ENCODE peak calls at places on chromosomes 4 and X, in seven cellular contexts. Z, L, J, V, H, A and C are unnamed samples.

GRCh38 chr4:48380583-48381167 is 39.3 kb downstream of the SLAIN2 start:
- DNase-seq in Z (no peak), L (no peak), J (no peak), V (no peak), H (no peak), A (no peak), C (no peak)

GRCh38 chr4:7322166-7322991 is 112.4 kb downstream of the PSAPL1 start:
- DNase-seq in Z (no peak), L (no peak), J (no peak), V (no peak), H (no peak), A (no peak), C (no peak)

GRCh38 chr4:80116516-80116915 is 43.5 kb upstream of the ANTXR2 start:
- DNase-seq in Z (no peak), L (no peak), J (no peak), V (no peak), H (no peak), A (no peak), C (no peak)

GRCh38 chrX:150648296-150648940 is 44.8 kb upstream of the MTMR1 start:
- DNase-seq in Z (no peak), L (no peak), J (no peak), V (no peak), H (no peak), A (no peak), C (no peak)

GRCh38 chr4:144754562-144755410 is 108.8 kb downstream of the HHIP start:
- DNase-seq in Z (no peak), L (no peak), J (peak), V (no peak), H (no peak), A (no peak), C (no peak)

GRCh38 chr4:163681208-163681821 is 186.8 kb downstream of the TMA16 start:
- DNase-seq in Z (no peak), L (peak), J (peak), V (no peak), H (no peak), A (no peak), C (no peak)

GRCh38 chr4:144318797-144319196 is 178.3 kb upstream of the GYPA start:
- DNase-seq in Z (no peak), L (no peak), J (peak), V (no peak), H (no peak), A (no peak), C (no peak)

GRCh38 chrX:15786930-15787329 is 3.4 kb upstream of the ZRSR2 start:
- DNase-seq in Z (no peak), L (no peak), J (no peak), V (no peak), H (no peak), A (no peak), C (no peak)

GRCh38 chr4:182877326-182877883 is 39.8 kb downstream of the DCTD start:
- DNase-seq in Z (no peak), L (peak), J (no peak), V (no peak), H (no peak), A (no peak), C (no peak)

GRCh38 chrX:97854071-97854470 is 970.4 kb downstream of the RPA4 start:
- DNase-seq in Z (no peak), L (no peak), J (no peak), V (no peak), H (no peak), A (no peak), C (no peak)

GRCh38 chrX:10656214-10656613 is 35.8 kb upstream of the MID1 start:
- DNase-seq in Z (no peak), L (no peak), J (no peak), V (no peak), H (no peak), A (no peak), C (no peak)

GRCh38 chr4:3070709-3071500 is 3.4 kb downstream of the HTT-AS start:
- DNase-seq in Z (no peak), L (no peak), J (no peak), V (no peak), H (no peak), A (no peak), C (no peak)

GRCh38 chrX:133568109-133568508 is 152.8 kb upstream of the GPC4 start:
- DNase-seq in Z (no peak), L (no peak), J (no peak), V (no peak), H (no peak), A (no peak), C (no peak)

GRCh38 chrX:129522184-129523059 is 868 bp downstream of the SMARCA1 start:
- DNase-seq in Z (peak), L (peak), J (peak), V (no peak), H (peak), A (peak), C (peak)

GRCh38 chrX:120262781-120263719 is 12.4 kb downstream of the ZBTB33 start:
- DNase-seq in Z (no peak), L (no peak), J (no peak), V (no peak), H (no peak), A (no peak), C (no peak)

GRCh38 chr4:41413670-41414069 is 124.3 kb upstream of the LIMCH1 start:
- DNase-seq in Z (no peak), L (no peak), J (no peak), V (no peak), H (no peak), A (no peak), C (no peak)

GRCh38 chr4:11814758-11815157 is 386.1 kb upstream of the HS3ST1 start:
- DNase-seq in Z (no peak), L (no peak), J (no peak), V (no peak), H (no peak), A (no peak), C (no peak)

GRCh38 chr4:143514432-143514831 is 930 bp downstream of the SMARCA5 start:
- DNase-seq in Z (peak), L (peak), J (peak), V (no peak), H (peak), A (peak), C (peak)

GRCh38 chrX:40444798-40445496 is 135.8 kb upstream of the ATP6AP2 start:
- DNase-seq in Z (no peak), L (no peak), J (no peak), V (no peak), H (no peak), A (no peak), C (no peak)

GRCh38 chr4:156169011-156169410 is 215.3 kb upstream of the CTSO start:
- DNase-seq in Z (no peak), L (peak), J (peak), V (no peak), H (no peak), A (no peak), C (no peak)

GRCh38 chrX:38627683-38628082 is 66.3 kb downstream of the TSPAN7 start:
- DNase-seq in Z (no peak), L (peak), J (peak), V (no peak), H (no peak), A (peak), C (no peak)

GRCh38 chrX:73577368-73577767 is 14.4 kb downstream of the CHIC1 start:
- DNase-seq in Z (no peak), L (no peak), J (peak), V (no peak), H (no peak), A (no peak), C (no peak)

GRCh38 chr4:77045490-77045889 is 30.3 kb downstream of the CCNI start:
- DNase-seq in Z (no peak), L (no peak), J (peak), V (no peak), H (no peak), A (no peak), C (no peak)

GRCh38 chrX:153708415-153708814 is 15.8 kb downstream of the BCAP31 start:
- DNase-seq in Z (peak), L (peak), J (peak), V (no peak), H (peak), A (peak), C (no peak)

GRCh38 chr4:98150092-98150761 is 7.0 kb upstream of the STPG2 start:
- DNase-seq in Z (no peak), L (no peak), J (no peak), V (no peak), H (no peak), A (no peak), C (no peak)

GRCh38 chr4:103091601-103092223 is 7.9 kb downstream of the BDH2 start:
- DNase-seq in Z (no peak), L (peak), J (peak), V (peak), H (no peak), A (peak), C (no peak)

GRCh38 chr4:152077582-152077981 is 316.8 kb upstream of the GATB start:
- DNase-seq in Z (no peak), L (no peak), J (no peak), V (no peak), H (no peak), A (no peak), C (no peak)

GRCh38 chr4:151092488-151092887 is 6.9 kb upstream of the RPS3A start:
- DNase-seq in Z (no peak), L (no peak), J (no peak), V (no peak), H (no peak), A (no peak), C (no peak)

GRCh38 chrX:124346064-124346876 is at the start of gene SH2D1A:
- DNase-seq in Z (no peak), L (no peak), J (no peak), V (no peak), H (peak), A (no peak), C (no peak)

GRCh38 chr4:145034727-145035211 is 63.2 kb downstream of the ANAPC10 start:
- DNase-seq in Z (no peak), L (no peak), J (no peak), V (no peak), H (no peak), A (no peak), C (no peak)

GRCh38 chr4:89707467-89707866 is 129.5 kb downstream of the SNCA start:
- DNase-seq in Z (no peak), L (no peak), J (no peak), V (no peak), H (no peak), A (no peak), C (no peak)

DNA sequence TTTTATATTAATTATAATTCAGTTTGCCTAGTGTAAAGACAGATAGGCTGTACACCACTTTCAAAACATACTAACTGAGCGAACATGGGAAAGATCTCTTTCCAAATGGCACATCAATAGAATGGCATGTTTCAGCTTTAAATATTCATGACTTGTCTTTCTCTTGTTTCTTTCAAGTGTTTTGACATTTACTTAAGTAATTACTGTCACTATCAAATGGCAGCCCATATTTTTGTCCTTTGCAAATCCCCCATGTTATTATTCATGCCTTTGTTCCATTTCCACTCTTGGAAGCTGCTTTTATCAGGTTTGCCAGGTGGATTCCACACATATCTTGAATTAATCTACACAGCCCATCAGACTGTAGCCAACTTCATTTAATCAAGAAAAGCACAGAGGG is 89.2 kb upstream of the GLRA2 start:
- DNase-seq in Z (no peak), L (no peak), J (no peak), V (no peak), H (no peak), A (no peak), C (no peak)
- TF ChIP-seq EP300 in Z (no peak), L (no peak), J (no peak), V (no peak), H (no peak), A (no peak), C (no peak)

DNA sequence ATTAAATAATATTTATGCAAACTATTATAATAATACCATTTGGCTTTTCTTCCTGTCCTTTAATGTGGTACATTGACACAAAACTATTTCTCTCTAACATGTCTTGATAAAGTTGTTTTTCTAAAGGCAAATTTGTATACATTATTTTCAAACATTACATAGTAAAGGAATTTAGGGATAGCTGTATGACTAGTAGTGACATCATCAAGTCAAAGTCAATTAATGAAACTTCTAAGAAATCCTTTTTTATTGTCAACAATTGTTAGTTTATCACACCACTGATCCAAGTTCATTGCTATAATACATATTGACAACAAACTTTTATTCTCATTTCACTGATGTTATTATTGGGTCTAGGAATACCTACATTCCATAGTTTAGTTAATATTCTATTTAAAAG is 68.4 kb downstream of the TBCK start:
- DNase-seq in Z (no peak), L (no peak), J (no peak), V (no peak), H (no peak), A (no peak), C (no peak)
- H3K27ac ChIP-seq in Z (no peak), L (no peak), J (no peak), V (no peak), H (no peak), A (no peak), C (no peak)

GRCh38 chr4:112358952-112359749 is 62.0 kb downstream of the ALPK1 start:
- DNase-seq in Z (no peak), L (no peak), J (no peak), V (no peak), H (peak), A (no peak), C (no peak)

GRCh38 chr4:112355662-112356061 is 58.5 kb downstream of the ALPK1 start:
- DNase-seq in Z (no peak), L (no peak), J (no peak), V (no peak), H (peak), A (no peak), C (no peak)

GRCh38 chr4:112357897-112358296 is 60.7 kb downstream of the ALPK1 start:
- DNase-seq in Z (no peak), L (no peak), J (no peak), V (no peak), H (peak), A (no peak), C (no peak)

GRCh38 chr4:112357453-112357852 is 60.3 kb downstream of the ALPK1 start:
- DNase-seq in Z (no peak), L (no peak), J (no peak), V (no peak), H (peak), A (no peak), C (no peak)

DNA sequence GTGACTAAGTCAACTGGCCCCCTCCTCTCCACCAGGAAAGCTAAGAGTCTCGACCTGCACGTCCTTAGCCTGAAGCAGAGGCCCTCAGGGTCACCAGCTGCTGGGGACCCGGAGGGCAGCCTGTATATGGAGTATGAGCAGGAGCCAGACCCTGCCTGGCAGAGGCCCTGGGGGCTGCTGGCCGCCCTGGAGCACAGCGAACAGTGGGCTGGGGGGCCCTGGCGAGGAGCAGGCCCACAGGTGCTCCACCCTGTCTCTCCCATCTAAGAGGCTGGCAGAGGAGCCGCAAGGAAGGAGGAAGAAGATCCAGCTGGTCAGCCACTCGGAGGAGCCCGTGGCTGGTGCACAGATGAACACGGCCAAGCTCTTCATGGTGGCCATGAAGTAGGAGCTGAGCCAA is 61.2 kb downstream of the ALPK1 start:
- DNase-seq in Z (no peak), L (no peak), J (no peak), V (no peak), H (peak), A (no peak), C (no peak)
- TF ChIP-seq EP300 in Z (no peak), L (no peak), J (no peak), V (no peak), H (no peak), A (no peak), C (no peak)

DNA sequence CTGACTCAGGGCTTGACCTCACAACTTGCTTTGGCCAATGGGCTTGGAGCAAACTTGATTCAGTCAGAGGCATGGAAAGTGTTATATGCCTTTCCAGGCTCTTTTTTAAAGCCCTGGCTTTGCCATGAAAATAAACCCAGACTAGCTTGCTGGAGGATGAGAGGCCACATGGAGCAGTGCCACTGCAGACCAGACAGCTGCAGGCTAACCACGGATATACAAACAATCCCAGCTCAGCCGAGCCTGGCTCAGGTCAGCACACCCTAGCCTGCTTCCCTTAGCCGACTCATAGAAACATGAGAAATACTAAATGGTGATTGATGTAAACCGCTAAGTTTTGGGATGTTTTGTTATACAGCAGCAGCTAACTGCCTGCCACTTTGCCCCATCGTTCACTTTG is 345.1 kb downstream of the ARHGAP10 start:
- DNase-seq in Z (no peak), L (no peak), J (no peak), V (no peak), H (no peak), A (no peak), C (no peak)
- H3K27ac ChIP-seq in Z (no peak), L (no peak), J (no peak), V (no peak), H (no peak), A (no peak), C (peak)

DNA sequence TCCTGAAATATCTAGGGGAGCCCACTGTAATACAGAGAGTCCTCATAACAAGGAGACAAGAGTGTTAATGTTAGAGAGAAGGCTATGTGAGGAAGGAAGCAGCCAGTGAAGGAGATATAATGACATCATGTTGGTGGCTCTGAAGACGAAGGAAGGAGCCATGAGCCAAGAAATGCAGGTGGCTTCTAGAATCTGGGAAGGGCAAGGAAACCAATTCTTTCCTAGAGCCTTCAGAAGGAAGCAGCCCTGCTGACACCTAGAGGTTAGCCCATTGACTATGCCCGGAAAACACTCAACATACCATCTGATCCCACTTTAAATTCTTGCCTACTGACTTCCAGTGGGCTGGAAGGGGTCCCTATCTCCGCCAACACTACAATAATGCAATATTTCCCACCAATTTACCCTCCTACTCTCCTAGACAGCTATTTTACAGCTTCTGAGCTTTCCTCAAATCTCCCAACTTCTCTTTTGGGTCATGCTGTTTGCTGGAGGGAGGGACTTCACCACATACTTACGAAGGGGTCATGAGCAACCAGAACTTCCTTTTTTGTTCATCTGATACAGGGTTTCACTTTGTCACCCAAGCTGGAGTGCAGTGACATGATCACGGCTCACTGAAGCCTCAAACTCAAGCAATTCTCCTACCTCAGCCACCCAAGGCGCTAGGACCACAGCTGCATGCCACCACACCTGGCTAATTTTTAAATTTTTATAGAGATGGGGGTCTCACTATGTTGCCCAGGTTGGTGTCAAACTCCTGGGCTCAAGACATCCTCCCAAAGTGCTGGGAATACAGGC is 25.2 kb upstream of the G3BP2 start:
- DNase-seq in Z (no peak), L (no peak), J (no peak), V (peak), H (no peak), A (no peak), C (no peak)
- TF ChIP-seq EP300 in Z (no peak), L (no peak), J (no peak), V (no peak), H (no peak), A (no peak), C (no peak)

GRCh38 chr4:82899339-82899738 is 1.2 kb upstream of the THAP9 start:
- DNase-seq in Z (no peak), L (no peak), J (no peak), V (no peak), H (no peak), A (no peak), C (no peak)
- H3K27ac ChIP-seq in Z (peak), L (peak), J (peak), V (peak), H (peak), A (peak), C (peak)